ENCODE peak calls at places on chromosome 21, in ten cellular contexts. U is stomach, E is spleen, Q is esophagus muscularis mucosa, X is endothelial cell of umbilical vein, L is HL-60, D is vagina, H is prostate gland, P is Panc1, M is sigmoid colon. Y is an unnamed sample.
A peak's percentile ranks its signal among the peaks of the same experiment; 100 is the strongest.

GRCh38 chr21:41406340-41406739 is 19.7 kb upstream of the MX1 start:
- DNase-seq in U (no peak), E (no peak), Q (no peak), X (no peak), L (no peak), D (peak; percentile 34), H (no peak), P (no peak), M (no peak), Y (no peak)

GRCh38 chr21:42471206-42471605 is 24.8 kb downstream of the RSPH1 start:
- DNase-seq in U (no peak), E (no peak), Q (no peak), X (no peak), L (no peak), D (no peak), H (no peak), P (no peak), M (no peak), Y (peak; percentile 6)

GRCh38 chr21:26795398-26795790 is 49.8 kb downstream of the ADAMTS1 start:
- DNase-seq in U (no peak), E (no peak), Q (no peak), X (no peak), L (no peak), D (no peak), H (no peak), P (no peak), M (no peak), Y (no peak)

GRCh38 chr21:36733857-36734256 is 34.9 kb downstream of the SIM2 start:
- DNase-seq in U (peak; percentile 13), E (peak; percentile 56), Q (no peak), X (no peak), L (no peak), D (no peak), H (no peak), P (no peak), M (no peak), Y (no peak)

GRCh38 chr21:33246506-33246905 is 16.8 kb downstream of the IFNAR2 start:
- DNase-seq in U (no peak), E (no peak), Q (no peak), X (no peak), L (no peak), D (no peak), H (no peak), P (no peak), M (no peak), Y (no peak)

GRCh38 chr21:23799376-23799775 is 1807.9 kb downstream of the MRPL39 start:
- DNase-seq in U (no peak), E (no peak), Q (no peak), X (no peak), L (no peak), D (no peak), H (no peak), P (no peak), M (no peak), Y (no peak)

GRCh38 chr21:25560151-25560783 is 47.0 kb downstream of the MRPL39 start:
- DNase-seq in U (no peak), E (no peak), Q (no peak), X (no peak), L (no peak), D (no peak), H (no peak), P (no peak), M (no peak), Y (no peak)

GRCh38 chr21:16709866-16710550 is 802.8 kb upstream of the CXADR start:
- DNase-seq in U (no peak), E (no peak), Q (no peak), X (no peak), L (no peak), D (no peak), H (no peak), P (no peak), M (peak; percentile 71), Y (no peak)

GRCh38 chr21:34039678-34040382 is 33.5 kb upstream of the MRPS6 start:
- DNase-seq in U (no peak), E (no peak), Q (no peak), X (no peak), L (no peak), D (no peak), H (no peak), P (no peak), M (no peak), Y (no peak)

GRCh38 chr21:41634858-41635257 is 126.9 kb upstream of the TMPRSS2 start:
- DNase-seq in U (no peak), E (no peak), Q (no peak), X (no peak), L (no peak), D (no peak), H (no peak), P (no peak), M (no peak), Y (no peak)

GRCh38 chr21:41951876-41952567 is 1.8 kb downstream of the C2CD2 start:
- DNase-seq in U (no peak), E (peak; percentile 81), Q (no peak), X (no peak), L (no peak), D (no peak), H (no peak), P (no peak), M (no peak), Y (no peak)

GRCh38 chr21:17667256-17667655 is 54.6 kb upstream of the BTG3 start:
- DNase-seq in U (no peak), E (no peak), Q (no peak), X (no peak), L (no peak), D (no peak), H (no peak), P (no peak), M (no peak), Y (no peak)

GRCh38 chr21:41229527-41230248 is 61.7 kb downstream of the BACE2 start:
- DNase-seq in U (no peak), E (no peak), Q (no peak), X (no peak), L (no peak), D (no peak), H (no peak), P (no peak), M (no peak), Y (no peak)

GRCh38 chr21:37149411-37149810 is 76.4 kb downstream of the TTC3 start:
- DNase-seq in U (no peak), E (no peak), Q (no peak), X (peak; percentile 37), L (no peak), D (no peak), H (no peak), P (no peak), M (no peak), Y (no peak)

GRCh38 chr21:36542312-36543101 is 62.6 kb upstream of the CLDN14 start:
- DNase-seq in U (peak; percentile 47), E (no peak), Q (no peak), X (no peak), L (no peak), D (peak; percentile 54), H (peak; percentile 10), P (no peak), M (no peak), Y (peak; percentile 22)

GRCh38 chr21:44988607-44989537 is 49.0 kb downstream of the SLX9 start:
- DNase-seq in U (no peak), E (peak; percentile 63), Q (no peak), X (no peak), L (no peak), D (no peak), H (no peak), P (no peak), M (peak; percentile 60), Y (no peak)
- TF ChIP-seq POLR2AphosphoS5 in U (no peak), E (no peak), Q (no peak), X (no peak), L (no peak), D (no peak), H (no peak), P (no peak), M (no peak), Y (no peak)

GRCh38 chr21:43720539-43721224 is 1.8 kb downstream of the PDXK start:
- DNase-seq in U (no peak), E (no peak), Q (no peak), X (no peak), L (no peak), D (peak; percentile 85), H (no peak), P (no peak), M (no peak), Y (no peak)

GRCh38 chr21:43719748-43720538 is 1.0 kb downstream of the PDXK start:
- DNase-seq in U (peak; percentile 39), E (peak; percentile 91), Q (no peak), X (no peak), L (no peak), D (peak; percentile 89), H (no peak), P (no peak), M (no peak), Y (no peak)

GRCh38 chr21:43717967-43718871 is 710 bp upstream of the PDXK start:
- DNase-seq in U (no peak), E (peak; percentile 91), Q (no peak), X (no peak), L (no peak), D (peak; percentile 88), H (no peak), P (no peak), M (no peak), Y (no peak)

GRCh38 chr21:43717166-43717853 is 1.6 kb upstream of the PDXK start:
- DNase-seq in U (no peak), E (no peak), Q (no peak), X (no peak), L (no peak), D (peak; percentile 85), H (no peak), P (no peak), M (no peak), Y (no peak)

GRCh38 chr21:43718872-43719747 is at the start of gene PDXK:
- DNase-seq in U (peak; percentile 92), E (peak; percentile 98), Q (peak; percentile 95), X (peak; percentile 72), L (peak; percentile 85), D (peak; percentile 87), H (peak; percentile 87), P (no peak), M (peak; percentile 92), Y (peak; percentile 93)
- TF ChIP-seq POLR2AphosphoS5 in U (peak; percentile 89), E (peak; percentile 89), Q (peak; percentile 75), X (peak; percentile 64), L (peak; percentile 18), D (peak; percentile 77), H (peak; percentile 67), P (peak; percentile 50), M (peak; percentile 53), Y (peak; percentile 92)

DNA sequence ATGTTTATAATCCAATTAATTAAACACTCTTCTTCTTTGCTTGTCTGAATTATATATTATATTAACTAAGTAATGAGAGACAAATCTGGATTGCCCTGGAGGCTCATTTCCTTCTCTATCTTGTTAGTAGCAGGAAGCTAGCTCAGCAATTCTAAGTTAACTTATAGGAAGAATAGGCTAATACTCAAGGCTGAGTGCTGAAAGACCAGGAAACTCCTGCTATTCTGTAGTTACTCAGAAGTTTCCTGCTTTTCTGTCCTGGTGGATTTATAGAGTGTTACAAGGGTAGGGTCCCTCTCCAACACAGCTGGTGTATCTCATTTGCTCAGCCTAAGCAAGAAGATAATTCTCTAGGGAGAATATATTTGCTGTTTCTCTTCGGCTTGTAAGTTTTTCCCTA is 29.2 kb downstream of the HSPA13 start:
- DNase-seq in U (no peak), E (no peak), Q (no peak), X (peak; percentile 5), L (no peak), D (no peak), H (no peak), P (no peak), M (no peak), Y (no peak)
- TF ChIP-seq POLR2AphosphoS5 in U (no peak), E (no peak), Q (no peak), X (no peak), L (no peak), D (no peak), H (no peak), P (no peak), M (no peak), Y (no peak)

GRCh38 chr21:45330075-45330781 is 42.5 kb upstream of the POFUT2 start:
- DNase-seq in U (no peak), E (peak; percentile 58), Q (no peak), X (no peak), L (no peak), D (no peak), H (no peak), P (no peak), M (peak; percentile 81), Y (peak; percentile 26)
- TF ChIP-seq POLR2AphosphoS5 in U (no peak), E (no peak), Q (peak; percentile 9), X (no peak), L (no peak), D (peak; percentile 53), H (no peak), P (peak; percentile 60), M (no peak), Y (no peak)